ENCODE peak calls at places on chromosomes 1 and 21, in nine cellular contexts. C, B, D, O, R, Y, K, J and T are unnamed samples.

GRCh38 chr1:29237906-29238600 is 1.7 kb downstream of the PTPRU start:
- DNase-seq in D (peak; percentile 68), C (peak; percentile 53), R (peak; percentile 58), O (no peak), J (no peak), B (no peak), K (peak; percentile 77), Y (no peak), T (peak; percentile 38)

GRCh38 chr1:84271452-84272273 is 29.8 kb upstream of the SAMD13 start:
- DNase-seq in O (peak; percentile 89), J (peak; percentile 41), C (no peak), B (no peak), K (no peak), Y (no peak), R (no peak), D (no peak), T (no peak)

GRCh38 chr1:1144122-1144842 is 28.4 kb upstream of the C1orf159 start:
- DNase-seq in B (peak; percentile 40), Y (no peak), J (peak; percentile 81), K (no peak), R (no peak), D (peak; percentile 51), O (peak; percentile 99), C (no peak), T (no peak)

GRCh38 chr1:145858238-145858936 is 494 bp downstream of the PIAS3 start:
- DNase-seq in J (peak; percentile 45), K (peak; percentile 70), O (peak; percentile 25), B (peak; percentile 69), C (peak; percentile 70), Y (peak; percentile 39), R (peak; percentile 54), D (peak; percentile 88), T (peak; percentile 42)

GRCh38 chr21:17660449-17660848 is 47.7 kb upstream of the BTG3 start:
- DNase-seq in O (no peak), K (no peak), C (no peak), R (no peak), B (no peak), D (no peak), J (no peak), Y (peak; percentile 24), T (no peak)

GRCh38 chr1:168428063-168428731 is 115.6 kb downstream of the XCL2 start:
- DNase-seq in R (peak; percentile 46), Y (peak; percentile 36), O (no peak), J (no peak), D (peak; percentile 30), B (no peak), C (no peak), K (peak; percentile 63), T (no peak)

GRCh38 chr1:210062033-210062432 is 124.0 kb downstream of the SYT14 start:
- DNase-seq in Y (peak; percentile 2), O (no peak), B (no peak), J (no peak), C (no peak), R (no peak), D (no peak), K (no peak), T (no peak)

GRCh38 chr1:45503462-45504360 is 3.6 kb downstream of the MMACHC start:
- DNase-seq in Y (no peak), B (no peak), O (no peak), D (no peak), J (no peak), C (no peak), R (no peak), K (no peak), T (no peak)

GRCh38 chr1:156118175-156118868 is 3.8 kb downstream of the LMNA start:
- DNase-seq in D (no peak), B (no peak), O (no peak), J (peak; percentile 89), C (no peak), Y (no peak), K (peak; percentile 78), R (peak; percentile 75), T (no peak)

GRCh38 chr1:160108888-160109662 is 6.5 kb upstream of the ATP1A2 start:
- DNase-seq in Y (peak; percentile 62), J (peak; percentile 28), O (no peak), D (no peak), B (no peak), R (no peak), C (peak; percentile 69), K (no peak), T (peak; percentile 58)